ENCODE peak calls at places on chromosomes 16 and 17, in nine cellular contexts. X, K, W, J, P, D, V, O and N are unnamed samples.
A peak's percentile ranks its signal among the peaks of the same experiment; 100 is the strongest.

GRCh38 chr16:35196313-35196712 is 1736.9 kb downstream of the TP53TG3F start:
- DNase-seq in X (no peak), K (no peak), W (no peak), J (no peak), P (peak; percentile 35), D (peak; percentile 54), V (no peak), O (no peak), N (no peak)

GRCh38 chr16:3999479-3999868 is 116.8 kb downstream of the ADCY9 start:
- DNase-seq in X (no peak), K (no peak), W (no peak), J (no peak), P (no peak), D (no peak), V (no peak), O (no peak), N (peak; percentile 82)

GRCh38 chr16:27822529-27823437 is 240.7 kb downstream of the GSG1L start:
- DNase-seq in X (no peak), K (no peak), W (no peak), J (peak; percentile 26), P (no peak), D (peak; percentile 39), V (peak; percentile 28), O (peak; percentile 8), N (peak; percentile 46)

GRCh38 chr17:7587420-7587786 is 2.5 kb downstream of the SOX15 start:
- DNase-seq in X (no peak), K (no peak), W (no peak), J (no peak), P (no peak), D (no peak), V (no peak), O (no peak), N (no peak)

GRCh38 chr16:10787304-10787703 is 31.3 kb downstream of the TVP23A start:
- DNase-seq in X (no peak), K (no peak), W (no peak), J (no peak), P (no peak), D (no peak), V (no peak), O (no peak), N (no peak)

GRCh38 chr17:76687278-76688164 is 23.2 kb downstream of the MXRA7 start:
- DNase-seq in X (no peak), K (no peak), W (no peak), J (no peak), P (no peak), D (no peak), V (no peak), O (no peak), N (peak; percentile 90)

GRCh38 chr17:41492771-41493170 is 3.1 kb upstream of the KRT36 start:
- DNase-seq in X (no peak), K (peak; percentile 32), W (no peak), J (no peak), P (no peak), D (no peak), V (no peak), O (no peak), N (no peak)

GRCh38 chr16:67415872-67416793 is at the start of gene ZDHHC1:
- DNase-seq in X (no peak), K (peak; percentile 76), W (no peak), J (peak; percentile 79), P (peak; percentile 96), D (peak; percentile 92), V (peak; percentile 76), O (peak; percentile 67), N (peak; percentile 87)

GRCh38 chr17:65533056-65533745 is 28.2 kb downstream of the AXIN2 start:
- DNase-seq in X (no peak), K (no peak), W (no peak), J (no peak), P (no peak), D (peak; percentile 66), V (no peak), O (no peak), N (no peak)

GRCh38 chr16:30660424-30661251 is 2.4 kb downstream of the FBRS start:
- DNase-seq in X (no peak), K (peak; percentile 87), W (no peak), J (no peak), P (no peak), D (peak; percentile 83), V (no peak), O (no peak), N (no peak)

DNA sequence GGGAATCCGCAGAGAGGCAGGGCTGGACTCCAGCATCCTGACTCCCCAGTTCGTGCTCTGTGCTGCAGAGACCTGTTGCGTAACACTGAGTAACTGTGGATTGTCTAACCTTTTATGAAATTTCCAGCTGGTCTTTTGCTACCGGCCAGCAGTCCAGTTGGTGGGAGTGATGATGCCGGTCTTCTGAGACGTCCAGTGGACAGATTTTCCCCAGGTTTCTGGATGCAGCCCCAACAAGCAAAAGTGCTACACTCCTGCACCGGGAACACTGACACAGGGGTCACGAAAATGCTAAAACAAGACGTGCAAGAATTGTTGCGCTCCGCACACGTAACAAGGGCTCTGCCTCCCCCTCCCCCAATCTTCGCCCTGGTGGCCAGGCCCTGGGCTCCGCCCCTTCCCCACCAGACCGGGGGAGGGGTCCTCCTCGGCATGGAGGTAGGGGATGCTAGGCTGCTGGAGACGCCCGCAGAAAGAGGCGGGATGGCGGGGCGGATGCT is 701 bp upstream of the MRC2 start:
- DNase-seq in X (no peak), K (no peak), W (no peak), J (no peak), P (no peak), D (no peak), V (no peak), O (no peak), N (peak; percentile 92)
- TF ChIP-seq POLR2A in X (no peak), K (no peak), W (no peak), J (no peak), P (no peak), D (no peak), V (no peak), O (no peak), N (no peak)

GRCh38 chr16:54928016-54928356 is 2.7 kb upstream of the IRX5 start:
- DNase-seq in X (no peak), K (no peak), W (no peak), J (no peak), P (peak; percentile 61), D (no peak), V (no peak), O (no peak), N (no peak)
- H3K27me3 ChIP-seq in X (peaks cover 20% of the 10 kb centered on the region), K (peaks cover 96% of the 10 kb centered on the region), W (no peaks in the 10 kb centered on the region), J (peaks cover 23% of the 10 kb centered on the region), P (no peaks in the 10 kb centered on the region), D (peaks cover 100% of the 10 kb centered on the region), V (peaks cover 99% of the 10 kb centered on the region), O (no peaks in the 10 kb centered on the region), N (peaks cover 74% of the 10 kb centered on the region)

GRCh38 chr16:70298988-70299938 is at the start of gene DDX19B:
- DNase-seq in X (peak; percentile 40), K (peak; percentile 87), W (no peak), J (peak; percentile 88), P (peak; percentile 97), D (peak; percentile 95), V (peak; percentile 83), O (peak; percentile 77), N (peak; percentile 90)
- TF ChIP-seq POLR2AphosphoS5 in X (peak; percentile 92), K (peak; percentile 42), W (peak; percentile 94), J (no peak), P (peak; percentile 86), D (peak; percentile 90), V (peak; percentile 86), O (peak; percentile 68), N (peak; percentile 75)

DNA sequence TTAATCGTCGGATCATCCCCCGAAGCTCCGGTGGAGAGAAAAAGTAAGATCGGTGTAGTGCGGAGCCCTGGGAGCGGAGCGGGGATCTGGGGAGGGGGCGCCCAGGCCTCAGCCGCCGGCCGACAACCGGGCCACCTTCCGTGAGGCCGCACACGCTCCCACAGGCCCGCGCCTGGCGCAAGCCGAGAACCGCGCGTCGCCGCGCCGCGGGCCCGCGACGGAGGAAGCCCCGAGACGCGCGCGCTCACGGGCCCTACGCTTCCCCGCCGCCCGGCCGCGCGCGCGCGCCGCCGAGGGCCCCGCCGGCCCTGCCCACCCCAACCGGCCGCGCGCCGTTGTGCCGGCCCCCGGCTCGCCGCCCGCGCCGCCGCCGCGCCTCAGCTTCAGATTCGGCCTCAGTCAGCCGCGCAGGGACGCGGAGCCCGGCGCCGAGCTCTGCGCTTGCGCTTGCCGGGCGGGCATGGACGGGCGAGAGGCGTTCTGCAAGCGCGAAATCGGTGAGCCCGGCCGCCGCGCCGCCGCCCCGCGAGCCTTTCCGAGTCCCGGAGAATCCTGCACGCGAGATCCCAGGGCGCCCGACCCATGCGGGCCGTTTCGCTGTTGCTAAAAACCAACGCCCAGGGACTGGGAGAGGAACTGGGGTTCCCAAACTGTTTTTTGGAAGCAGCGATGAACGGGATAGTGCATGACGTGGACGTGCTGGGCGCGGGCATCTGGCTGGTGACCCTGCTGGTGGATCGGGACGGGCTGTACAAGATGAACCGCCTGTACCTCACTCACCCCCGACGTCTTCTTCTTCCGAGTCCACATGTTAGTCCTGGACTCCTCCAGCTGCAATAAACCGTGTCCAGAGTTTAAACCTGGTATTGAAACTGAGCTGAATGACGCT is 28.0 kb upstream of the LRRC37A start:
- DNase-seq in X (peak; percentile 66), K (peak; percentile 87), W (peak; percentile 37), J (peak; percentile 88), P (peak; percentile 98), D (peak; percentile 98), V (peak; percentile 90), O (peak; percentile 77), N (peak; percentile 91)
- TF ChIP-seq POLR2A in X (peak; percentile 90), K (no peak), W (peak; percentile 90), J (peak; percentile 46), P (peak; percentile 69), D (no peak), V (no peak), O (no peak), N (peak; percentile 23)

GRCh38 chr16:31862761-31863160 is 10.8 kb upstream of the ZNF267 start:
- DNase-seq in X (no peak), K (no peak), W (no peak), J (no peak), P (no peak), D (no peak), V (no peak), O (no peak), N (no peak)
- H3K27me3 ChIP-seq in X (peaks cover 3% of the 10 kb centered on the region), K (no peaks in the 10 kb centered on the region), W (no peaks in the 10 kb centered on the region), J (no peaks in the 10 kb centered on the region), P (no peaks in the 10 kb centered on the region), D (no peaks in the 10 kb centered on the region), V (peaks cover 3% of the 10 kb centered on the region), O (no peaks in the 10 kb centered on the region), N (no peaks in the 10 kb centered on the region)

GRCh38 chr17:29176500-29177351 is 3.5 kb downstream of the MYO18A start:
- DNase-seq in X (no peak), K (peak; percentile 82), W (no peak), J (no peak), P (peak; percentile 91), D (peak; percentile 85), V (peak; percentile 92), O (peak; percentile 71), N (peak; percentile 84)
- TF ChIP-seq POLR2AphosphoS5 in X (peak; percentile 82), K (peak; percentile 16), W (no peak), J (no peak), P (peak; percentile 66), D (peak; percentile 34), V (peak; percentile 84), O (peak; percentile 67), N (no peak)